ENCODE peak calls at places on chromosomes 11 and 22, in four cellular contexts. J is K562, W is Panc1, R is HepG2. D is an unnamed sample.

GRCh38 chr11:45899448-45900174 is 7.5 kb downstream of the FREY1 start:
- DNase-seq in J (peak; percentile 92), W (peak; percentile 17), R (peak; percentile 69), D (no peak)

GRCh38 chr11:63567044-63567840 is 4.1 kb upstream of the PLAAT2 start:
- DNase-seq in J (peak; percentile 72), W (peak; percentile 25), R (peak; percentile 32), D (peak; percentile 68)

GRCh38 chr11:67248653-67249052 is 17.6 kb upstream of the GRK2 start:
- DNase-seq in J (no peak), W (no peak), R (peak; percentile 40), D (no peak)

GRCh38 chr11:130629039-130629438 is 180.6 kb downstream of the ADAMTS15 start:
- DNase-seq in J (no peak), W (no peak), R (no peak), D (no peak)

GRCh38 chr11:121661796-121662508 is 209.2 kb upstream of the SORL1-AS1 start:
- DNase-seq in J (no peak), W (no peak), R (no peak), D (no peak)

GRCh38 chr11:114774599-114775365 is 96.5 kb downstream of the NXPE2 start:
- DNase-seq in J (peak; percentile 59), W (no peak), R (peak; percentile 51), D (peak; percentile 0)

GRCh38 chr11:94968334-94968958 is 4.9 kb downstream of the CWC15 start:
- DNase-seq in J (no peak), W (no peak), R (peak; percentile 27), D (no peak)

GRCh38 chr11:61026121-61027031 is 54.9 kb downstream of the CD6 start:
- DNase-seq in J (no peak), W (no peak), R (no peak), D (no peak)

GRCh38 chr22:18965526-18966421 is 29.7 kb upstream of the PRODH start:
- DNase-seq in J (no peak), W (no peak), R (no peak), D (no peak)

GRCh38 chr22:48827904-48828555 is 999.6 kb downstream of the BRD1 start:
- DNase-seq in J (no peak), W (no peak), R (no peak), D (no peak)

GRCh38 chr11:16070573-16070972 is 285.8 kb downstream of the SOX6 start:
- DNase-seq in J (no peak), W (no peak), R (no peak), D (no peak)

GRCh38 chr11:38169286-38169685 is 1571.2 kb upstream of the RAG2 start:
- DNase-seq in J (no peak), W (no peak), R (peak; percentile 68), D (no peak)

GRCh38 chr11:12901272-12901671 is 107.8 kb upstream of the RASSF10 start:
- DNase-seq in J (no peak), W (no peak), R (peak; percentile 27), D (no peak)

GRCh38 chr22:37267128-37267587 is 15.2 kb upstream of the CYTH4 start:
- DNase-seq in J (peak; percentile 66), W (no peak), R (no peak), D (no peak)

GRCh38 chr11:120467627-120468026 is 43.9 kb upstream of the GRIK4 start:
- DNase-seq in J (no peak), W (no peak), R (no peak), D (no peak)

GRCh38 chr11:47131136-47131535 is 45.5 kb downstream of the ARFGAP2 start:
- DNase-seq in J (no peak), W (no peak), R (no peak), D (no peak)

GRCh38 chr11:131504199-131504949 is 134.0 kb downstream of the NTM start:
- DNase-seq in J (no peak), W (no peak), R (no peak), D (no peak)

GRCh38 chr11:95939091-95939490 is 15.2 kb upstream of the MTMR2 start:
- DNase-seq in J (no peak), W (no peak), R (no peak), D (no peak)

GRCh38 chr22:44080936-44081853 is 57.1 kb downstream of the PARVB start:
- DNase-seq in J (peak; percentile 72), W (peak; percentile 43), R (peak; percentile 39), D (peak; percentile 29)

GRCh38 chr11:34250732-34251639 is 106.8 kb downstream of the ABTB2 start:
- DNase-seq in J (no peak), W (peak; percentile 74), R (no peak), D (peak; percentile 75)

GRCh38 chr11:19679952-19680823 is 32.4 kb upstream of the NAV2 start:
- DNase-seq in J (no peak), W (peak; percentile 86), R (no peak), D (peak; percentile 75)

GRCh38 chr11:101127699-101128570 is 1.7 kb downstream of the PGR start:
- DNase-seq in J (peak; percentile 40), W (no peak), R (no peak), D (no peak)

GRCh38 chr11:68659158-68659921 is 25.0 kb upstream of the GAL start:
- DNase-seq in J (peak; percentile 56), W (peak; percentile 13), R (peak; percentile 55), D (no peak)

GRCh38 chr22:24008022-24008283 is 2.7 kb upstream of the GSTT4 start:
- DNase-seq in J (no peak), W (no peak), R (no peak), D (no peak)

GRCh38 chr11:76806131-76806530 is 23.0 kb downstream of the TSKU start:
- DNase-seq in J (no peak), W (no peak), R (no peak), D (no peak)

GRCh38 chr11:2151500-2152257 is 9.3 kb downstream of the INS start:
- DNase-seq in J (peak; percentile 87), W (peak; percentile 83), R (peak; percentile 73), D (peak; percentile 75)
- TF ChIP-seq TCF7L2 in J (no peak), W (peak; percentile 52), R (no peak), D (peak; percentile 48)

GRCh38 chr22:49973018-49973965 is 12.7 kb downstream of the PIM3 start:
- DNase-seq in J (no peak), W (no peak), R (no peak), D (no peak)

GRCh38 chr22:49970528-49971231 is 10.1 kb downstream of the PIM3 start:
- DNase-seq in J (peak; percentile 87), W (peak; percentile 85), R (peak; percentile 97), D (peak; percentile 98)

GRCh38 chr22:49972163-49973017 is 11.8 kb downstream of the PIM3 start:
- DNase-seq in J (no peak), W (no peak), R (no peak), D (no peak)

GRCh38 chr22:49969751-49970527 is 9.4 kb downstream of the PIM3 start:
- DNase-seq in J (no peak), W (no peak), R (no peak), D (no peak)

DNA sequence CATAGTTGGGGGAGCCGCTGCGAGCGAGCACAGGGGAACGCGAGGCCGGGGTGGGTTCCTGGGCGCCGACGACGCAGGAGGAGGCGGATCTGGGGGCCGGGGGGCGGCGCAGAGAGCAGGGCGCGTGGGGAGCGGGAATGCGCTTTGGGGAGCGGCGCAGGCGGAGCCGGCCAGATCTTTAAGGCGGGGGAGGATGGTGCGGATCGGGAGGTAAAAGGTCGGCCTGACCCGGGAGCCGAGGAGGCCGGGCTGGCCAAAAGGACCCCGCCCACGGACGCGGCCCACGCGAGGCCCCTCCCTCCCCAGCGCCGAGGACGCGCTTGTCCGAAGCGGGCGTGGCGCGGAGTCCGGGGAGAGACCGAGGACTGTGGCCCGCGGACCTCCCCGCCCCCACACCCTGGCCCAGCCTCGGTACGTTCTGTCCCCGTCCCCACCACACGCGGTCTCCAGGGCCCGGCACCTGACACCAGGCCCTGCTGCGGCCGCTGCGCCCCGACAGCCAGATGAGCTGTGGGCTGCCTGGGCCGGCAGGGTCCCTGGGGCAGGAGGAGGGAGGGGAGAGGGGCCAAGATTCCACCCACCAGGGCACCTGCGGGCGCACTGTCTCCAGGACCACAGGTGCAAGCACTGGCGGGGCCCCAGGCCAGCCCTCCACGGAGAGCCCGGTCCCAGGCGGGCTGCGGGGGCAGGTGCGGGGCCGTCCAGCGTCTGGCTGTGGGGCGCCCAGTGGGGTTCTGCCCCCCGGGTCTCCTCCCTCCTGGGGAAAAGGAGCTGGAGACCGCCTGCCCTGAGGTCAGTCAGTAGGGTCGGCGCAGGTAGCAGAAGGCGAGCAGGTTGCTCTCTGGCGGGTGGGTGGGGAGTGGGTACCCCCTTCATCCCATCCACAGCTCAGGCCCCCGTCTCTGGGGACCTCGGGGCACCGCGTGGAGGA is 10.9 kb downstream of the PIM3 start:
- DNase-seq in J (peak; percentile 78), W (no peak), R (no peak), D (no peak)
- TF ChIP-seq POLR2AphosphoS5 in J (peak; percentile 1), W (no peak), R (no peak), D (no peak)

GRCh38 chr11:22078063-22078462 is 114.8 kb upstream of the ANO5 start:
- DNase-seq in J (no peak), W (no peak), R (no peak), D (no peak)
- TF ChIP-seq TCF7L2 in J (no peak), W (no peak), R (no peak), D (no peak)

GRCh38 chr22:27581688-27582087 is 219.9 kb downstream of the MN1 start:
- DNase-seq in J (no peak), W (no peak), R (no peak), D (no peak)
- TF ChIP-seq POLR2AphosphoS5 in J (no peak), W (no peak), R (no peak), D (no peak)

GRCh38 chr22:21936151-21936778 is 16.4 kb downstream of the PPM1F start:
- DNase-seq in J (no peak), W (no peak), R (no peak), D (no peak)

GRCh38 chr22:21938071-21938822 is 14.4 kb downstream of the PPM1F start:
- DNase-seq in J (peak; percentile 100), W (no peak), R (peak; percentile 83), D (peak; percentile 69)

GRCh38 chr22:21938906-21939305 is 13.7 kb downstream of the PPM1F start:
- DNase-seq in J (no peak), W (no peak), R (no peak), D (no peak)

GRCh38 chr22:21937041-21937820 is 15.4 kb downstream of the PPM1F start:
- DNase-seq in J (no peak), W (no peak), R (no peak), D (no peak)

DNA sequence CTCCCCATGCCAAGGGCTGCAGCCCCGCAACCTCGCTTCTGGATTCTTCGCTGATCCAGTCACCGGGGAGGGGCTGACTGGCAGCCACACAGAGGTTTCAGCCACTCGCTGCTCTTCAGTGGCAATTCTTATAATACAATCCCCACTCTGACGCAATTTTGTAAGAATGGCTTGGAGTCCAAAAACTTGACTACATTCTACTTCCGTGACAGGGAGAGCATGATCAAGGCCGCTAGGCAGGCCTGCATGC is 14.9 kb downstream of the PPM1F start:
- DNase-seq in J (no peak), W (no peak), R (no peak), D (no peak)
- TF ChIP-seq TCF7L2 in J (no peak), W (no peak), R (no peak), D (no peak)

GRCh38 chr22:21949569-21949918 is 3.1 kb downstream of the PPM1F start:
- DNase-seq in J (no peak), W (no peak), R (no peak), D (no peak)

GRCh38 chr22:21951062-21951461 is 1.6 kb downstream of the PPM1F start:
- DNase-seq in J (no peak), W (no peak), R (no peak), D (no peak)

GRCh38 chr22:21951931-21952465 is 650 bp downstream of the PPM1F start:
- DNase-seq in J (peak; percentile 78), W (no peak), R (no peak), D (no peak)

GRCh38 chr22:21949948-21950347 is 2.7 kb downstream of the PPM1F start:
- DNase-seq in J (no peak), W (no peak), R (no peak), D (no peak)

GRCh38 chr22:21952586-21953571 is at the start of gene PPM1F:
- DNase-seq in J (peak; percentile 100), W (no peak), R (peak; percentile 57), D (no peak)
- TF ChIP-seq POLR2AphosphoS5 in J (no peak), W (peak; percentile 41), R (peak; percentile 54), D (peak; percentile 81)